ENCODE peak calls at places on chromosomes 3 and 15, in eight cellular contexts. C is lung; F is dermis blood vessel endothelial cell; B is AG08395; X is stimulated activated CD4-positive, alpha-beta T cell treated with anti-CD3 and anti-CD28 coated beads, Interleukin-2, amount 100 ng/mL, for 48 hours; R is B cell; I is foreskin melanocyte; L is mesendoderm. Q is an unnamed sample.

GRCh38 chr3:79661866-79662265 is 105.9 kb downstream of the ROBO1 start:
- DNase-seq in R (no peak), I (no peak), F (peak), C (no peak), B (no peak), X (no peak), L (no peak), Q (no peak)

GRCh38 chr3:66397745-66398144 is 103.1 kb downstream of the LRIG1 start:
- DNase-seq in B (no peak), X (no peak), F (no peak), L (no peak), C (no peak), R (no peak), I (no peak), Q (no peak)

GRCh38 chr3:80771085-80771484 is 990.4 kb downstream of the GBE1 start:
- DNase-seq in C (no peak), B (no peak), R (no peak), F (no peak), I (no peak), X (no peak), L (no peak), Q (no peak)

GRCh38 chr3:13762931-13763330 is 116.9 kb downstream of the WNT7A start:
- DNase-seq in F (no peak), X (no peak), R (no peak), L (no peak), B (no peak), I (no peak), C (no peak), Q (no peak)

GRCh38 chr3:134104031-134104430 is 74.3 kb upstream of the SLCO2A1 start:
- DNase-seq in R (no peak), B (peak), X (no peak), I (no peak), C (no peak), F (peak), L (no peak), Q (no peak)

GRCh38 chr15:85646538-85647091 is 148.1 kb downstream of the KLHL25 start:
- DNase-seq in I (no peak), X (no peak), C (no peak), R (no peak), F (peak), L (peak), B (peak), Q (no peak)

GRCh38 chr3:66572090-66572632 is 71.3 kb upstream of the LRIG1 start:
- DNase-seq in I (no peak), F (no peak), B (no peak), L (no peak), C (no peak), X (no peak), R (no peak), Q (peak)

GRCh38 chr3:62793961-62794360 is 81.3 kb downstream of the CADPS start:
- DNase-seq in X (no peak), I (no peak), L (no peak), F (no peak), R (no peak), C (no peak), B (no peak), Q (no peak)

GRCh38 chr3:185082149-185082548 is 70.7 kb downstream of the C3orf70 start:
- DNase-seq in B (no peak), I (no peak), C (no peak), F (no peak), R (no peak), L (no peak), X (no peak), Q (no peak)

GRCh38 chr3:141407043-141407442 is 38.7 kb downstream of the ZBTB38 start:
- DNase-seq in F (no peak), L (no peak), C (peak), I (no peak), R (no peak), X (no peak), B (peak), Q (no peak)

GRCh38 chr15:36185438-36185837 is 394.0 kb upstream of the CDIN1 start:
- DNase-seq in F (no peak), R (no peak), C (no peak), L (no peak), I (no peak), X (no peak), B (no peak), Q (no peak)

GRCh38 chr3:70360985-70361384 is 48.5 kb upstream of the MDFIC2 start:
- DNase-seq in R (no peak), X (no peak), L (peak), C (no peak), F (peak), B (no peak), I (no peak), Q (no peak)

GRCh38 chr3:31981206-31982181 is at the start of the genes OSBPL10 and ZNF860:
- DNase-seq in C (peak), B (peak), L (peak), R (peak), X (peak), I (peak), F (peak), Q (peak)

GRCh38 chr3:118262800-118263402 is 771.7 kb downstream of the IGSF11 start:
- DNase-seq in B (no peak), C (no peak), I (no peak), X (no peak), F (no peak), R (no peak), L (no peak), Q (no peak)

GRCh38 chr15:91135201-91136130 is 35.4 kb downstream of the SV2B start:
- DNase-seq in I (no peak), B (no peak), X (no peak), F (no peak), R (no peak), L (no peak), C (no peak), Q (no peak)

Q was measured in neural progenitor cell.